ENCODE peak calls at places on chromosome 11, in nine cellular contexts. G is bronchial epithelial cell, Q is mucosa of descending colon, B is HCT116, X is neural progenitor cell, H is left ventricle myocardium inferior, E is heart right ventricle, P is body of pancreas, M is lower leg skin. F is an unnamed sample.
A peak's percentile ranks its signal among the peaks of the same experiment; 100 is the strongest.

GRCh38 chr11:1502971-1503707 is 16.6 kb upstream of the MOB2 start:
- DNase-seq in X (no peak), B (no peak), P (no peak), E (peak; percentile 59), G (no peak), H (peak; percentile 52), Q (peak; percentile 40), M (no peak), F (no peak)

GRCh38 chr11:16155448-16155847 is 200.9 kb downstream of the SOX6 start:
- DNase-seq in B (no peak), E (no peak), G (peak; percentile 82), M (no peak), Q (no peak), X (no peak), P (no peak), H (no peak), F (no peak)

GRCh38 chr11:111941963-111942362 is 4.8 kb downstream of the DIXDC1 start:
- DNase-seq in E (peak; percentile 62), G (peak; percentile 64), X (no peak), M (no peak), H (peak; percentile 51), P (no peak), B (no peak), Q (no peak), F (peak; percentile 63)

GRCh38 chr11:113148652-113149051 is 165.7 kb upstream of the TTC12 start:
- DNase-seq in H (no peak), X (no peak), P (no peak), G (no peak), M (no peak), B (no peak), Q (no peak), E (no peak), F (no peak)

GRCh38 chr11:74417379-74417804 is 19.2 kb upstream of the PGM2L1 start:
- DNase-seq in Q (no peak), P (peak; percentile 11), G (peak; percentile 82), M (no peak), E (no peak), H (no peak), B (no peak), X (no peak), F (no peak)

GRCh38 chr11:118009821-118010737 is 23.9 kb downstream of the IL10RA start:
- DNase-seq in M (no peak), Q (no peak), E (no peak), P (no peak), X (no peak), G (no peak), B (no peak), H (no peak), F (no peak)

GRCh38 chr11:85746640-85747039 is 60.6 kb upstream of the CCDC89 start:
- DNase-seq in G (no peak), P (no peak), E (no peak), M (no peak), H (no peak), B (no peak), X (no peak), Q (no peak), F (no peak)

GRCh38 chr11:70601861-70602575 is 203.7 kb downstream of the CTTN start:
- DNase-seq in M (no peak), X (no peak), B (no peak), Q (peak; percentile 9), G (no peak), E (no peak), H (no peak), P (no peak), F (no peak)

GRCh38 chr11:134630896-134631295 is 218.9 kb upstream of the B3GAT1 start:
- DNase-seq in M (no peak), G (no peak), B (no peak), E (no peak), H (no peak), X (no peak), Q (no peak), P (no peak), F (no peak)

GRCh38 chr11:130452941-130453340 is 4.5 kb downstream of the ADAMTS15 start:
- DNase-seq in B (no peak), X (no peak), G (no peak), E (no peak), H (peak; percentile 45), Q (no peak), P (no peak), M (no peak), F (no peak)
- H3K4me3 ChIP-seq in B (no peak overlapping the region), X (no peak overlapping the region), G (no peak overlapping the region), E (no peak overlapping the region), H (peak overlapping the region; percentile 91), Q (no peak overlapping the region), P (no peak overlapping the region), M (no peak overlapping the region), F (no peak overlapping the region)

DNA sequence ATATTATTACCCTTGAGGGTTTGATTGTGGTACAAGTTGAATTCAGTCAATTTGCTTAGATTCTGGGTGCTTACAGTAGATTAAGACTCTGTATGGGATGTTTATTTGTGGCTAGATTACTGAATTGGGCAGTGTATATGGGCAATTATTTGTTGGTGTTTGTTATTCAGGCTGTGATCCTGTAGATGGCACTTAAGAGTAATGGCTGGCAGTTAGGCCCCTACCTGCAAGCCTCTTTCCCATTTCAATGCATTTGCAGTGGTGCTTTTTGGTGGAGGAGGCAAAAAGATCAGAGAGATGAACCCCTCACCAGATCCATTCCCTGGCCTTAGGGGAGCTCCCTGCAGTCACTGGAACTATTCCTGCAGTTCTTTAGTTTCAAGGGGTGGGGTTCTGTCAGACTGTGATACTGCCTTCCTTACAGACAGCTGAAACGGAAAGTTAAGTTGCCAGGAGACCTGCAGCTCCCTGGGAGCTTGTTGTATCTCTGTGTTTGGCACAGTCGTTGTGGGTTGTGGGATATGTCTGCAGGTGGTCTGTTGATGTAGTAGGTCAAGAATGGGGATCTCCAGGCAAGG is 199.5 kb downstream of the AASDHPPT start:
- DNase-seq in M (no peak), P (no peak), G (peak; percentile 24), H (no peak), E (no peak), Q (no peak), X (peak; percentile 49), B (no peak), F (no peak)
- TF ChIP-seq CTCF in M (no peak), P (no peak), G (peak; percentile 49), H (no peak), E (no peak), Q (no peak), X (peak; percentile 60), B (peak; percentile 39), F (no peak)

GRCh38 chr11:33694346-33695050 is 6.1 kb downstream of the C11orf91 start:
- DNase-seq in M (no peak), X (no peak), B (no peak), G (no peak), H (no peak), Q (no peak), E (no peak), P (no peak), F (peak; percentile 8)

GRCh38 chr11:33690290-33691050 is 10.2 kb downstream of the C11orf91 start:
- DNase-seq in H (peak; percentile 68), B (peak; percentile 81), M (peak; percentile 83), E (peak; percentile 74), Q (peak; percentile 66), G (peak; percentile 100), P (peak; percentile 50), X (no peak), F (no peak)

GRCh38 chr11:33689506-33689905 is 11.1 kb downstream of the C11orf91 start:
- DNase-seq in B (no peak), Q (no peak), G (no peak), E (no peak), X (no peak), M (no peak), P (no peak), H (no peak), F (no peak)

GRCh38 chr11:33691051-33691864 is 9.4 kb downstream of the C11orf91 start:
- DNase-seq in Q (no peak), M (no peak), H (no peak), X (no peak), E (no peak), P (no peak), B (peak; percentile 59), G (peak; percentile 70), F (no peak)

DNA sequence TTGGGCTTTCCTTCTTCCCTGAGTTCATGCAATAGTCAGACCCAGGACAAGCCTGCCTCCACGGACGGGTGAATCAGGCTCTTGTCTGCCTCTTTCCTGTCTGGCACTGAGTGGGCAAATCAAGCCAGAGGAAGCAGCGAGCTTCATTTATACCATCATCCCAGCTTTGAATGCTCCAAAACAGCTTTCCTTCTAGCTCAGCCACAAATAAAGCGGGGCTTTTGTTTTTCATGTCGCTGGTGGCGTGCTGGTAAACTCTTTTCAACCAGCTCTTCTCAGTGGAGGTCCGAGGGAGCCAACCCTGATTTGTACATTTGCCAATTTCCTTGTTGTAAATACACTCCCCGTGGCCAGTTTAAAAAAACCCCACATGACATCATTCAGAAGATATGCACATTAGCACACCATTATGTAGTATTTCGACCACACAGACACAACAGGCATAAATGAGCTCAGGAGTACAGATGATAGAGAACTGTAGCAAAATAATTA is 8.6 kb downstream of the C11orf91 start:
- DNase-seq in P (peak; percentile 71), Q (no peak), X (peak; percentile 22), E (peak; percentile 76), G (peak; percentile 98), B (peak; percentile 81), M (peak; percentile 77), H (peak; percentile 47), F (no peak)
- H3K4me3 ChIP-seq in P (no peak overlapping the region), Q (no peak overlapping the region), X (no peak overlapping the region), E (no peak overlapping the region), G (no peak overlapping the region), B (no peak overlapping the region), M (no peak overlapping the region), H (peak overlapping the region; percentile 29), F (no peak overlapping the region)

DNA sequence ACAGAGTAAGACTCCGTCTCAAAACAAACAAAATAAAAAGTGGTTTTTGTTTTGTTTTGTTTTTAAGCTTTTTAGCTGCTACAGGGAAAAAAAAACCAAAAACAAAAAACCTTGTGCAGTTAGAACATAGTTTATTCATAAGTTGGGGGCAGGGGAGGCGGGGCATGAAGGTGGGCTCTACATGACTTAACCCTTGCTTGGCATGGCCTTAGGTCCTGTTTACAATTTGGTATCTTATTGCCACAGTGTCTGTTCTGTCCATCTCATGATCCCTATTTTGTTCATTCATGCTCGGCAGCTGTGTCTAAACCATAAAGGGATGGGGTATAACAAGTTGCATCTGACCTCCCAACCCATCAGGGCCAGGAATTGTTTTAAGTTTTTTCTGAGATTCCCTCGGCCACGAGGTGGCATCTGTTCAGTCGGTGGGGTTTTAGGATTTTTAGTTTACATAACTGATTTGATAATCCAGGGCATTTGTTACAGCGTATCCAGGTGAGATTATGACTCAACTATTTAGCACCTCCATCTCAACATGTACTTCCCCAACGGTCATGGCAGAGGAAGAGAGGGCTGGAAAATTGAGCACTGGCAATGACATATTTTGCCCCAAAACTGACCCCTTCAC is 6.9 kb downstream of the AP5B1 start:
- DNase-seq in B (no peak), E (no peak), Q (no peak), P (no peak), H (no peak), G (peak; percentile 82), M (no peak), X (no peak), F (no peak)
- TF ChIP-seq CTCF in B (peak; percentile 43), E (no peak), Q (no peak), P (no peak), H (no peak), G (peak; percentile 14), M (no peak), X (no peak), F (peak; percentile 44)

F was measured in BE2C.